ENCODE peak calls at places on chromosomes 4 and X, in four cellular contexts. U is HCEC 1CT; K is stimulated activated CD4-positive, alpha-beta T cell treated with anti-CD3 and anti-CD28 coated beads, Interleukin-2, amount 100 ng/mL, for 4 hours; Z is T-cell. W is an unnamed sample.

GRCh38 chrX:19628006-19628575 is 112.8 kb upstream of the MAP3K15 start:
- DNase-seq in Z (no peak), U (no peak), K (no peak), W (peak; percentile 18)

GRCh38 chrX:67604979-67605703 is 61.3 kb downstream of the AR start:
- DNase-seq in U (peak; percentile 88), Z (no peak), K (no peak), W (peak; percentile 92)

GRCh38 chr4:79623125-79623905 is 215.3 kb upstream of the GK2 start:
- DNase-seq in Z (no peak), K (no peak), U (no peak), W (peak; percentile 3)

GRCh38 chrX:13092455-13092941 is 48.1 kb upstream of the FAM9C start:
- DNase-seq in U (no peak), Z (peak; percentile 83), K (peak; percentile 68), W (no peak)

GRCh38 chr4:168623484-168623883 is 126.6 kb downstream of the PALLD start:
- DNase-seq in U (no peak), K (no peak), Z (no peak), W (no peak)

GRCh38 chr4:5460106-5460801 is 248.1 kb downstream of the EVC2 start:
- DNase-seq in K (no peak), U (no peak), Z (no peak), W (peak; percentile 25)

GRCh38 chr4:45566896-45567603 is 556.8 kb downstream of the GABRG1 start:
- DNase-seq in U (no peak), Z (no peak), K (no peak), W (no peak)

GRCh38 chr4:55949480-55949802 is 696 bp downstream of the CEP135 start:
- DNase-seq in K (no peak), Z (no peak), U (peak; percentile 1), W (no peak)

GRCh38 chr4:19776021-19776459 is 475.7 kb upstream of the SLIT2 start:
- DNase-seq in U (peak; percentile 81), K (no peak), Z (no peak), W (peak; percentile 92)

GRCh38 chr4:150231108-150231770 is 153.0 kb downstream of the DCLK2 start:
- DNase-seq in U (peak; percentile 52), K (no peak), Z (no peak), W (no peak)

GRCh38 chrX:40755291-40756249 is 20.2 kb upstream of the MED14 start:
- DNase-seq in K (no peak), U (no peak), Z (no peak), W (no peak)

GRCh38 chr4:24262616-24263015 is 321.7 kb downstream of the DHX15 start:
- DNase-seq in K (no peak), Z (no peak), U (no peak), W (no peak)

GRCh38 chr4:154471924-154472323 is 19.7 kb downstream of the DCHS2 start:
- DNase-seq in Z (no peak), K (no peak), U (no peak), W (no peak)

GRCh38 chrX:100512471-100512870 is 72.3 kb upstream of the TNMD start:
- DNase-seq in K (no peak), U (no peak), Z (no peak), W (peak; percentile 1)

GRCh38 chr4:41719417-41719816 is 29.1 kb downstream of the PHOX2B start:
- DNase-seq in K (no peak), U (peak; percentile 64), Z (no peak), W (peak; percentile 65)

GRCh38 chr4:5409980-5410618 is 298.3 kb downstream of the EVC2 start:
- DNase-seq in U (no peak), Z (no peak), K (no peak), W (peak; percentile 16)

GRCh38 chr4:87961993-87962791 is 13.3 kb upstream of the SPP1 start:
- DNase-seq in Z (no peak), K (no peak), U (peak; percentile 25), W (peak; percentile 59)

GRCh38 chr4:13543648-13544555 is at the start of gene NKX3-2:
- DNase-seq in K (no peak), U (peak; percentile 34), Z (no peak), W (peak; percentile 33)

GRCh38 chrX:19440713-19441112 is 74.6 kb downstream of the MAP3K15 start:
- DNase-seq in U (peak; percentile 3), K (no peak), Z (no peak), W (peak; percentile 21)

GRCh38 chrX:46408553-46409407 is 136.4 kb downstream of the ZNF674 start:
- DNase-seq in U (peak; percentile 30), K (peak; percentile 53), Z (peak; percentile 62), W (peak; percentile 59)

GRCh38 chr4:128604840-128605239 is 204.7 kb upstream of the JADE1 start:
- DNase-seq in K (no peak), Z (no peak), U (no peak), W (peak; percentile 47)

GRCh38 chr4:21801661-21802355 is 146.8 kb downstream of the KCNIP4 start:
- DNase-seq in K (no peak), U (no peak), Z (no peak), W (peak; percentile 46)

GRCh38 chr4:22170353-22170752 is 221.8 kb upstream of the KCNIP4 start:
- DNase-seq in U (peak; percentile 67), K (no peak), Z (no peak), W (peak; percentile 62)

GRCh38 chrX:149757206-149758067 is 16.4 kb upstream of the HSFX1 start:
- DNase-seq in U (no peak), K (no peak), Z (no peak), W (no peak)

GRCh38 chr4:56158483-56158882 is 209.7 kb downstream of the CEP135 start:
- DNase-seq in Z (no peak), U (no peak), K (peak; percentile 6), W (no peak)

GRCh38 chr4:14059006-14059405 is 431.5 kb upstream of the BOD1L1 start:
- DNase-seq in U (no peak), Z (no peak), K (no peak), W (peak; percentile 2)

GRCh38 chrX:3520458-3520857 is 174.0 kb upstream of the MXRA5 start:
- DNase-seq in Z (no peak), K (no peak), U (peak; percentile 0), W (no peak)

GRCh38 chr4:7698586-7698985 is 241.1 kb downstream of the AFAP1 start:
- DNase-seq in K (no peak), U (no peak), Z (no peak), W (peak; percentile 25)

GRCh38 chr4:85861064-85861767 is 386.3 kb downstream of the ARHGAP24 start:
- DNase-seq in U (no peak), Z (no peak), K (no peak), W (no peak)

GRCh38 chr4:10704050-10704810 is 19.7 kb upstream of the CLNK start:
- DNase-seq in Z (no peak), K (no peak), U (peak; percentile 29), W (no peak)

GRCh38 chr4:110587666-110588285 is 35.1 kb downstream of the PITX2 start:
- DNase-seq in Z (no peak), U (no peak), K (no peak), W (no peak)

GRCh38 chr4:145736241-145736831 is 56.4 kb downstream of the C4orf51 start:
- DNase-seq in K (no peak), U (peak; percentile 1), Z (no peak), W (peak; percentile 11)

GRCh38 chr4:89482926-89483595 is 175.5 kb upstream of the GPRIN3 start:
- DNase-seq in U (no peak), Z (no peak), K (no peak), W (no peak)

GRCh38 chrX:6498324-6498723 is 36.6 kb downstream of the VCX3A start:
- DNase-seq in U (no peak), Z (no peak), K (no peak), W (no peak)

GRCh38 chr4:77795339-77795738 is 23.8 kb downstream of the CNOT6L start:
- DNase-seq in U (no peak), Z (no peak), K (no peak), W (no peak)